ENCODE peak calls at places on chromosomes 6 and 20, in six cellular contexts. One of them, this sample, is unnamed.

GRCh38 chr6:125008261-125008671 is 46.0 kb downstream of the RNF217 start:
- DNase-seq in dermis blood vessel endothelial cell: no peak
- DNase-seq in H9: no peak
- DNase-seq in NCI-H1930: no peak
- DNase-seq in naive thymus-derived CD4-positive, alpha-beta T cell: no peak
- DNase-seq in nephron progenitor cell: no peak
- DNase-seq in this sample: no peak

GRCh38 chr6:138824482-138825134 is 28.7 kb downstream of the ECT2L start:
- DNase-seq in naive thymus-derived CD4-positive, alpha-beta T cell: peak
- DNase-seq in NCI-H1930: no peak
- DNase-seq in nephron progenitor cell: no peak
- DNase-seq in H9: no peak
- DNase-seq in dermis blood vessel endothelial cell: peak
- DNase-seq in this sample: no peak

GRCh38 chr20:25399038-25399430 is 8.4 kb upstream of the ABHD12 start:
- DNase-seq in dermis blood vessel endothelial cell: peak
- DNase-seq in nephron progenitor cell: no peak
- DNase-seq in naive thymus-derived CD4-positive, alpha-beta T cell: peak
- DNase-seq in NCI-H1930: peak
- DNase-seq in H9: peak
- DNase-seq in this sample: peak

GRCh38 chr6:10177703-10178102 is 237.2 kb downstream of the TFAP2A start:
- DNase-seq in H9: no peak
- DNase-seq in NCI-H1930: no peak
- DNase-seq in naive thymus-derived CD4-positive, alpha-beta T cell: no peak
- DNase-seq in dermis blood vessel endothelial cell: no peak
- DNase-seq in nephron progenitor cell: no peak
- DNase-seq in this sample: no peak

GRCh38 chr6:135606392-135606791 is 108.9 kb upstream of the AHI1 start:
- DNase-seq in nephron progenitor cell: no peak
- DNase-seq in naive thymus-derived CD4-positive, alpha-beta T cell: no peak
- DNase-seq in H9: no peak
- DNase-seq in NCI-H1930: no peak
- DNase-seq in dermis blood vessel endothelial cell: no peak
- DNase-seq in this sample: no peak

GRCh38 chr6:51472745-51473483 is 614.5 kb downstream of the PKHD1 start:
- DNase-seq in H9: no peak
- DNase-seq in naive thymus-derived CD4-positive, alpha-beta T cell: no peak
- DNase-seq in nephron progenitor cell: no peak
- DNase-seq in NCI-H1930: no peak
- DNase-seq in dermis blood vessel endothelial cell: no peak
- DNase-seq in this sample: no peak

GRCh38 chr20:9884666-9885065 is 45.8 kb upstream of the PAK5 start:
- DNase-seq in nephron progenitor cell: no peak
- DNase-seq in H9: no peak
- DNase-seq in NCI-H1930: no peak
- DNase-seq in dermis blood vessel endothelial cell: no peak
- DNase-seq in naive thymus-derived CD4-positive, alpha-beta T cell: no peak
- DNase-seq in this sample: no peak

GRCh38 chr20:8232332-8232731 is 100.3 kb downstream of the PLCB1 start:
- DNase-seq in NCI-H1930: no peak
- DNase-seq in nephron progenitor cell: no peak
- DNase-seq in dermis blood vessel endothelial cell: no peak
- DNase-seq in naive thymus-derived CD4-positive, alpha-beta T cell: no peak
- DNase-seq in H9: no peak
- DNase-seq in this sample: no peak

GRCh38 chr6:4805553-4806307 is 29.5 kb downstream of the CDYL start:
- DNase-seq in dermis blood vessel endothelial cell: peak
- DNase-seq in naive thymus-derived CD4-positive, alpha-beta T cell: no peak
- DNase-seq in nephron progenitor cell: peak
- DNase-seq in H9: peak
- DNase-seq in NCI-H1930: peak
- DNase-seq in this sample: no peak

GRCh38 chr20:9412309-9412708 is 102.1 kb upstream of the LAMP5 start:
- DNase-seq in nephron progenitor cell: no peak
- DNase-seq in dermis blood vessel endothelial cell: no peak
- DNase-seq in naive thymus-derived CD4-positive, alpha-beta T cell: no peak
- DNase-seq in H9: no peak
- DNase-seq in NCI-H1930: no peak
- DNase-seq in this sample: no peak

GRCh38 chr6:3468585-3468984 is 11.7 kb upstream of the SLC22A23 start:
- DNase-seq in nephron progenitor cell: no peak
- DNase-seq in dermis blood vessel endothelial cell: no peak
- DNase-seq in H9: no peak
- DNase-seq in NCI-H1930: no peak
- DNase-seq in naive thymus-derived CD4-positive, alpha-beta T cell: no peak
- DNase-seq in this sample: no peak

GRCh38 chr6:107657755-107658461 is 166.2 kb downstream of the SCML4 start:
- DNase-seq in nephron progenitor cell: no peak
- DNase-seq in NCI-H1930: no peak
- DNase-seq in naive thymus-derived CD4-positive, alpha-beta T cell: peak
- DNase-seq in dermis blood vessel endothelial cell: peak
- DNase-seq in H9: peak
- DNase-seq in this sample: no peak

GRCh38 chr6:151675746-151676459 is 131.6 kb upstream of the ESR1 start:
- DNase-seq in dermis blood vessel endothelial cell: peak
- DNase-seq in nephron progenitor cell: peak
- DNase-seq in NCI-H1930: no peak
- DNase-seq in naive thymus-derived CD4-positive, alpha-beta T cell: peak
- DNase-seq in H9: peak
- DNase-seq in this sample: no peak

GRCh38 chr6:87918461-87918941 is 129.1 kb upstream of the SPACA1 start:
- DNase-seq in dermis blood vessel endothelial cell: no peak
- DNase-seq in H9: no peak
- DNase-seq in NCI-H1930: no peak
- DNase-seq in naive thymus-derived CD4-positive, alpha-beta T cell: no peak
- DNase-seq in nephron progenitor cell: no peak
- DNase-seq in this sample: no peak

GRCh38 chr6:138271451-138271850 is 53.2 kb upstream of the PBOV1 start:
- DNase-seq in nephron progenitor cell: no peak
- DNase-seq in H9: no peak
- DNase-seq in dermis blood vessel endothelial cell: no peak
- DNase-seq in naive thymus-derived CD4-positive, alpha-beta T cell: no peak
- DNase-seq in NCI-H1930: no peak
- DNase-seq in this sample: no peak

GRCh38 chr6:3403244-3404154 is 53.4 kb downstream of the SLC22A23 start:
- DNase-seq in dermis blood vessel endothelial cell: no peak
- DNase-seq in naive thymus-derived CD4-positive, alpha-beta T cell: no peak
- DNase-seq in H9: peak
- DNase-seq in NCI-H1930: no peak
- DNase-seq in nephron progenitor cell: peak
- DNase-seq in this sample: no peak

GRCh38 chr6:100105919-100106318 is 111.9 kb upstream of the MCHR2 start:
- DNase-seq in H9: no peak
- DNase-seq in NCI-H1930: no peak
- DNase-seq in dermis blood vessel endothelial cell: no peak
- DNase-seq in naive thymus-derived CD4-positive, alpha-beta T cell: no peak
- DNase-seq in nephron progenitor cell: no peak
- DNase-seq in this sample: no peak

GRCh38 chr6:33446356-33446755 is 8.0 kb upstream of the ZBTB9 start:
- DNase-seq in H9: no peak
- DNase-seq in nephron progenitor cell: no peak
- DNase-seq in dermis blood vessel endothelial cell: no peak
- DNase-seq in NCI-H1930: no peak
- DNase-seq in naive thymus-derived CD4-positive, alpha-beta T cell: no peak
- DNase-seq in this sample: no peak

GRCh38 chr6:127457444-127458064 is 1.6 kb downstream of the KIAA0408 start:
- DNase-seq in NCI-H1930: no peak
- DNase-seq in naive thymus-derived CD4-positive, alpha-beta T cell: no peak
- DNase-seq in dermis blood vessel endothelial cell: no peak
- DNase-seq in H9: no peak
- DNase-seq in nephron progenitor cell: no peak
- DNase-seq in this sample: no peak

GRCh38 chr6:35068206-35068605 is 72.9 kb downstream of the TCP11 start:
- DNase-seq in dermis blood vessel endothelial cell: no peak
- DNase-seq in naive thymus-derived CD4-positive, alpha-beta T cell: no peak
- DNase-seq in NCI-H1930: no peak
- DNase-seq in nephron progenitor cell: no peak
- DNase-seq in H9: no peak
- DNase-seq in this sample: no peak

GRCh38 chr20:18360601-18361000 is 72.3 kb downstream of the ZNF133 start:
- DNase-seq in naive thymus-derived CD4-positive, alpha-beta T cell: no peak
- DNase-seq in H9: peak
- DNase-seq in dermis blood vessel endothelial cell: no peak
- DNase-seq in NCI-H1930: no peak
- DNase-seq in nephron progenitor cell: no peak
- DNase-seq in this sample: no peak

GRCh38 chr20:9031951-9032350 is 36.9 kb upstream of the PLCB4 start:
- DNase-seq in H9: no peak
- DNase-seq in nephron progenitor cell: no peak
- DNase-seq in dermis blood vessel endothelial cell: no peak
- DNase-seq in NCI-H1930: no peak
- DNase-seq in naive thymus-derived CD4-positive, alpha-beta T cell: no peak
- DNase-seq in this sample: no peak

GRCh38 chr6:25369043-25369442 is 89.9 kb downstream of the CARMIL1 start:
- DNase-seq in NCI-H1930: no peak
- DNase-seq in H9: no peak
- DNase-seq in naive thymus-derived CD4-positive, alpha-beta T cell: no peak
- DNase-seq in dermis blood vessel endothelial cell: no peak
- DNase-seq in nephron progenitor cell: no peak
- DNase-seq in this sample: no peak

GRCh38 chr6:150119256-150119655 is 23.6 kb upstream of the PPP1R14C start:
- DNase-seq in NCI-H1930: no peak
- DNase-seq in dermis blood vessel endothelial cell: no peak
- DNase-seq in naive thymus-derived CD4-positive, alpha-beta T cell: no peak
- DNase-seq in H9: no peak
- DNase-seq in nephron progenitor cell: no peak
- DNase-seq in this sample: no peak

GRCh38 chr6:147506704-147507114 is 1.8 kb upstream of the SAMD5 start:
- DNase-seq in NCI-H1930: no peak
- DNase-seq in dermis blood vessel endothelial cell: peak
- DNase-seq in naive thymus-derived CD4-positive, alpha-beta T cell: no peak
- DNase-seq in nephron progenitor cell: peak
- DNase-seq in H9: peak
- DNase-seq in this sample: no peak

GRCh38 chr20:48697845-48698491 is 129.8 kb downstream of the PREX1 start:
- DNase-seq in naive thymus-derived CD4-positive, alpha-beta T cell: no peak
- DNase-seq in dermis blood vessel endothelial cell: peak
- DNase-seq in H9: no peak
- DNase-seq in nephron progenitor cell: no peak
- DNase-seq in NCI-H1930: no peak
- DNase-seq in this sample: no peak

GRCh38 chr6:12260458-12261041 is 29.6 kb upstream of the EDN1 start:
- DNase-seq in dermis blood vessel endothelial cell: no peak
- DNase-seq in naive thymus-derived CD4-positive, alpha-beta T cell: no peak
- DNase-seq in H9: no peak
- DNase-seq in NCI-H1930: no peak
- DNase-seq in nephron progenitor cell: no peak
- DNase-seq in this sample: no peak

GRCh38 chr20:60242836-60243520 is 284.8 kb downstream of the CDH26 start:
- DNase-seq in naive thymus-derived CD4-positive, alpha-beta T cell: no peak
- DNase-seq in nephron progenitor cell: no peak
- DNase-seq in dermis blood vessel endothelial cell: no peak
- DNase-seq in H9: no peak
- DNase-seq in NCI-H1930: no peak
- DNase-seq in this sample: no peak

GRCh38 chr6:21198032-21198640 is 395.4 kb upstream of the SOX4 start:
- DNase-seq in dermis blood vessel endothelial cell: peak
- DNase-seq in H9: no peak
- DNase-seq in nephron progenitor cell: no peak
- DNase-seq in naive thymus-derived CD4-positive, alpha-beta T cell: no peak
- DNase-seq in NCI-H1930: no peak
- DNase-seq in this sample: no peak

GRCh38 chr6:46688117-46688965 is 656 bp downstream of the TDRD6 start:
- DNase-seq in dermis blood vessel endothelial cell: no peak
- DNase-seq in NCI-H1930: no peak
- DNase-seq in nephron progenitor cell: no peak
- DNase-seq in naive thymus-derived CD4-positive, alpha-beta T cell: no peak
- DNase-seq in H9: peak
- DNase-seq in this sample: no peak

This sample was measured in NCI-H1436 treated with DMSO at 0.1 percent for 48 hours.